ENCODE peak calls at places on chromosomes 13 and 19, in five cellular contexts. One of them, this sample, is unnamed.
A peak's percentile ranks its signal among the peaks of the same experiment; 100 is the strongest.

GRCh38 chr13:105502193-105502592 is 1033.3 kb downstream of the EFNB2 start:
- DNase-seq in HFF-Myc: no peak
- DNase-seq in tibial artery: no peak
- DNase-seq in SK-N-SH: no peak
- DNase-seq in AG09309: no peak
- DNase-seq in this sample: no peak

GRCh38 chr13:35343417-35343816 is 133.1 kb downstream of the MAB21L1 start:
- DNase-seq in SK-N-SH: no peak
- DNase-seq in tibial artery: no peak
- DNase-seq in AG09309: no peak
- DNase-seq in HFF-Myc: no peak
- DNase-seq in this sample: no peak

GRCh38 chr19:50668416-50669318 is 19.4 kb downstream of the C19orf81 start:
- DNase-seq in HFF-Myc: no peak
- DNase-seq in AG09309: no peak
- DNase-seq in tibial artery: no peak
- DNase-seq in SK-N-SH: no peak
- DNase-seq in this sample: no peak

GRCh38 chr19:38229585-38230073 is 5.6 kb upstream of the DPF1 start:
- DNase-seq in tibial artery: no peak
- DNase-seq in HFF-Myc: no peak
- DNase-seq in AG09309: peak; percentile 38
- DNase-seq in SK-N-SH: peak; percentile 97
- DNase-seq in this sample: no peak

GRCh38 chr13:87166348-87166747 is 504.8 kb upstream of the SLITRK5 start:
- DNase-seq in AG09309: no peak
- DNase-seq in SK-N-SH: no peak
- DNase-seq in HFF-Myc: no peak
- DNase-seq in tibial artery: no peak
- DNase-seq in this sample: no peak

GRCh38 chr13:106480511-106480910 is 55.0 kb downstream of the EFNB2 start:
- DNase-seq in HFF-Myc: no peak
- DNase-seq in tibial artery: peak; percentile 52
- DNase-seq in SK-N-SH: no peak
- DNase-seq in AG09309: no peak
- DNase-seq in this sample: no peak

GRCh38 chr13:98506343-98507059 is 70.4 kb downstream of the STK24 start:
- DNase-seq in AG09309: no peak
- DNase-seq in SK-N-SH: no peak
- DNase-seq in tibial artery: no peak
- DNase-seq in HFF-Myc: no peak
- DNase-seq in this sample: no peak

GRCh38 chr13:49533011-49533410 is 37.3 kb downstream of the PHF11 start:
- DNase-seq in tibial artery: no peak
- DNase-seq in AG09309: no peak
- DNase-seq in SK-N-SH: no peak
- DNase-seq in HFF-Myc: no peak
- DNase-seq in this sample: no peak

GRCh38 chr13:98785968-98786367 is 33.5 kb upstream of the SLC15A1 start:
- DNase-seq in AG09309: no peak
- DNase-seq in SK-N-SH: no peak
- DNase-seq in HFF-Myc: no peak
- DNase-seq in tibial artery: no peak
- DNase-seq in this sample: no peak

GRCh38 chr13:72875233-72875632 is 93.3 kb downstream of the PIBF1 start:
- DNase-seq in AG09309: no peak
- DNase-seq in SK-N-SH: no peak
- DNase-seq in HFF-Myc: no peak
- DNase-seq in tibial artery: no peak
- DNase-seq in this sample: no peak

GRCh38 chr19:32330149-32330548 is 15.3 kb upstream of the ZNF507 start:
- DNase-seq in SK-N-SH: no peak
- DNase-seq in AG09309: no peak
- DNase-seq in HFF-Myc: no peak
- DNase-seq in tibial artery: no peak
- DNase-seq in this sample: no peak

GRCh38 chr19:32318884-32319520 is 26.4 kb upstream of the ZNF507 start:
- DNase-seq in HFF-Myc: no peak
- DNase-seq in AG09309: no peak
- DNase-seq in SK-N-SH: peak; percentile 64
- DNase-seq in tibial artery: no peak
- DNase-seq in this sample: no peak

GRCh38 chr19:32322541-32322940 is 22.9 kb upstream of the ZNF507 start:
- DNase-seq in tibial artery: no peak
- DNase-seq in HFF-Myc: no peak
- DNase-seq in SK-N-SH: no peak
- DNase-seq in AG09309: no peak
- DNase-seq in this sample: no peak

DNA sequence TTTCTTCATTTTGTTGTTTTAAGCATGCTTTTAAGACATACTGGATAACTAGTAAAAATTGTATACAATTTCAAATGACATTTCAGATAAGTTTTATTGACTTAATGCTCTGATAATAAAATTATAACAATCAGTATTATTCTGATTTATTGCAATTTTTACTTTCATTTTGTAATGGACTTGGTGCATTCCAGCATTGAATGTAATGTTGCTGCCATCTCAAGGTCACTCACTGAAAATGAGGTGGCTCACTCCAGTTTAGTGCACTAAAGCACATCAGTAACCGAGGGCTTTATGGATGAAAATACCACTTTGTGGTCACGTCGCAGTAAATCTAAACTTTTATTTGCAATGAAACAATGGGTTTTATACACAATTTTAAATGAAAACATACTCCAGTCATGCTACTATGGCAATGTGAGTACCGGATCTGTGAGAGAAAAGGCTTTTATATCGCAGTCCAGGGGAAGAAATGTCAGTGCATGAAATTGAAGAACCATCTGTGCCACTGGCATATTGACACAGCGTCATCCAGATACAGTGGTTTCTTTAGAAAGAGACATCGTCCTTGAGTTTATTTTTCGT is 20.7 kb upstream of the ZNF507 start:
- DNase-seq in tibial artery: no peak
- DNase-seq in AG09309: no peak
- DNase-seq in HFF-Myc: no peak
- DNase-seq in SK-N-SH: no peak
- DNase-seq in this sample: no peak
- TF ChIP-seq CTCF in tibial artery: no peak
- TF ChIP-seq CTCF in AG09309: no peak
- TF ChIP-seq CTCF in HFF-Myc: no peak
- TF ChIP-seq CTCF in SK-N-SH: peak; percentile 38
- TF ChIP-seq CTCF in this sample: no peak

GRCh38 chr19:29263305-29264080 is 50.5 kb upstream of the UQCRFS1 start:
- DNase-seq in HFF-Myc: peak; percentile 7
- DNase-seq in SK-N-SH: peak; percentile 65
- DNase-seq in AG09309: no peak
- DNase-seq in tibial artery: peak; percentile 36
- DNase-seq in this sample: no peak

GRCh38 chr19:29259153-29259552 is 46.2 kb upstream of the UQCRFS1 start:
- DNase-seq in tibial artery: no peak
- DNase-seq in AG09309: no peak
- DNase-seq in SK-N-SH: no peak
- DNase-seq in HFF-Myc: no peak
- DNase-seq in this sample: no peak

GRCh38 chr19:29259867-29260281 is 46.9 kb upstream of the UQCRFS1 start:
- DNase-seq in AG09309: no peak
- DNase-seq in tibial artery: no peak
- DNase-seq in HFF-Myc: no peak
- DNase-seq in SK-N-SH: no peak
- DNase-seq in this sample: no peak

GRCh38 chr19:29262085-29262484 is 49.1 kb upstream of the UQCRFS1 start:
- DNase-seq in SK-N-SH: no peak
- DNase-seq in HFF-Myc: no peak
- DNase-seq in AG09309: no peak
- DNase-seq in tibial artery: no peak
- DNase-seq in this sample: no peak

GRCh38 chr19:29260477-29261317 is 47.7 kb upstream of the UQCRFS1 start:
- DNase-seq in tibial artery: no peak
- DNase-seq in SK-N-SH: peak; percentile 52
- DNase-seq in AG09309: no peak
- DNase-seq in HFF-Myc: no peak
- DNase-seq in this sample: no peak
- TF ChIP-seq CTCF in tibial artery: no peak
- TF ChIP-seq CTCF in SK-N-SH: peak; percentile 60
- TF ChIP-seq CTCF in AG09309: peak; percentile 36
- TF ChIP-seq CTCF in HFF-Myc: peak; percentile 37
- TF ChIP-seq CTCF in this sample: peak; percentile 28

GRCh38 chr19:3404324-3405260 is 38.2 kb downstream of the NFIC start:
- DNase-seq in tibial artery: peak; percentile 87
- DNase-seq in SK-N-SH: peak; percentile 66
- DNase-seq in HFF-Myc: peak; percentile 71
- DNase-seq in AG09309: peak; percentile 76
- DNase-seq in this sample: no peak

GRCh38 chr19:3408996-3409345 is 42.6 kb downstream of the NFIC start:
- DNase-seq in tibial artery: no peak
- DNase-seq in SK-N-SH: no peak
- DNase-seq in HFF-Myc: no peak
- DNase-seq in AG09309: no peak
- DNase-seq in this sample: no peak

GRCh38 chr19:3405261-3405653 is 38.9 kb downstream of the NFIC start:
- DNase-seq in tibial artery: no peak
- DNase-seq in HFF-Myc: no peak
- DNase-seq in SK-N-SH: no peak
- DNase-seq in AG09309: no peak
- DNase-seq in this sample: no peak

GRCh38 chr19:3407556-3408516 is 41.5 kb downstream of the NFIC start:
- DNase-seq in HFF-Myc: no peak
- DNase-seq in AG09309: no peak
- DNase-seq in tibial artery: peak; percentile 70
- DNase-seq in SK-N-SH: no peak
- DNase-seq in this sample: no peak

GRCh38 chr19:3406571-3407111 is 40.3 kb downstream of the NFIC start:
- DNase-seq in HFF-Myc: no peak
- DNase-seq in tibial artery: no peak
- DNase-seq in AG09309: no peak
- DNase-seq in SK-N-SH: no peak
- DNase-seq in this sample: no peak
- TF ChIP-seq CTCF in HFF-Myc: no peak
- TF ChIP-seq CTCF in tibial artery: no peak
- TF ChIP-seq CTCF in AG09309: no peak
- TF ChIP-seq CTCF in SK-N-SH: no peak
- TF ChIP-seq CTCF in this sample: no peak

GRCh38 chr13:51933466-51934058 is 71.8 kb downstream of the CCDC70 start:
- DNase-seq in tibial artery: no peak
- DNase-seq in SK-N-SH: no peak
- DNase-seq in AG09309: no peak
- DNase-seq in HFF-Myc: no peak
- DNase-seq in this sample: no peak

GRCh38 chr13:51937320-51938290 is 73.6 kb downstream of the ATP7B start:
- DNase-seq in SK-N-SH: no peak
- DNase-seq in HFF-Myc: no peak
- DNase-seq in AG09309: no peak
- DNase-seq in tibial artery: no peak
- DNase-seq in this sample: no peak

GRCh38 chr13:51938454-51938853 is 72.8 kb downstream of the ATP7B start:
- DNase-seq in AG09309: no peak
- DNase-seq in tibial artery: no peak
- DNase-seq in HFF-Myc: no peak
- DNase-seq in SK-N-SH: no peak
- DNase-seq in this sample: no peak

GRCh38 chr13:51934461-51935087 is 72.8 kb downstream of the CCDC70 start:
- DNase-seq in SK-N-SH: no peak
- DNase-seq in HFF-Myc: no peak
- DNase-seq in tibial artery: no peak
- DNase-seq in AG09309: no peak
- DNase-seq in this sample: no peak

GRCh38 chr13:51935326-51936171 is 73.8 kb downstream of the CCDC70 start:
- DNase-seq in tibial artery: no peak
- DNase-seq in HFF-Myc: no peak
- DNase-seq in SK-N-SH: peak; percentile 49
- DNase-seq in AG09309: no peak
- DNase-seq in this sample: no peak
- TF ChIP-seq CTCF in tibial artery: no peak
- TF ChIP-seq CTCF in HFF-Myc: no peak
- TF ChIP-seq CTCF in SK-N-SH: peak; percentile 34
- TF ChIP-seq CTCF in AG09309: peak; percentile 18
- TF ChIP-seq CTCF in this sample: peak; percentile 37

GRCh38 chr19:17103177-17103576 is 27.6 kb downstream of the MYO9B start:
- DNase-seq in tibial artery: no peak
- DNase-seq in HFF-Myc: no peak
- DNase-seq in AG09309: no peak
- DNase-seq in SK-N-SH: peak; percentile 68
- DNase-seq in this sample: no peak
- TF ChIP-seq CTCF in tibial artery: peak; percentile 38
- TF ChIP-seq CTCF in HFF-Myc: peak; percentile 85
- TF ChIP-seq CTCF in AG09309: peak; percentile 74
- TF ChIP-seq CTCF in SK-N-SH: peak; percentile 65
- TF ChIP-seq CTCF in this sample: peak; percentile 58

GRCh38 chr13:109747524-109747923 is 38.9 kb downstream of the IRS2 start:
- DNase-seq in SK-N-SH: no peak
- DNase-seq in HFF-Myc: no peak
- DNase-seq in tibial artery: no peak
- DNase-seq in AG09309: no peak
- DNase-seq in this sample: no peak
- TF ChIP-seq CTCF in SK-N-SH: peak; percentile 12
- TF ChIP-seq CTCF in HFF-Myc: no peak
- TF ChIP-seq CTCF in tibial artery: no peak
- TF ChIP-seq CTCF in AG09309: peak; percentile 3
- TF ChIP-seq CTCF in this sample: no peak

GRCh38 chr19:33118643-33119042 is 13.3 kb upstream of the WDR88 start:
- DNase-seq in tibial artery: no peak
- DNase-seq in HFF-Myc: no peak
- DNase-seq in AG09309: no peak
- DNase-seq in SK-N-SH: no peak
- DNase-seq in this sample: no peak
- TF ChIP-seq CTCF in tibial artery: no peak
- TF ChIP-seq CTCF in HFF-Myc: no peak
- TF ChIP-seq CTCF in AG09309: no peak
- TF ChIP-seq CTCF in SK-N-SH: no peak
- TF ChIP-seq CTCF in this sample: no peak

This sample was measured in AG04449.